ENCODE peak calls at places on chromosomes 7 and 10, in four cellular contexts. K is ascending aorta, A is AG04450, E is colonic mucosa. I is an unnamed sample.

GRCh38 chr7:157609516-157609915 is 272.7 kb downstream of the DNAJB6 start:
- DNase-seq in K (no peak), A (no peak), E (no peak), I (no peak)

GRCh38 chr10:79402951-79403350 is 42.5 kb downstream of the ZCCHC24 start:
- DNase-seq in K (no peak), A (no peak), E (no peak), I (no peak)

GRCh38 chr10:45553613-45554012 is 119.0 kb downstream of the ZFAND4 start:
- DNase-seq in K (no peak), A (no peak), E (no peak), I (no peak)

GRCh38 chr10:93762979-93763391 is 5.2 kb downstream of the LGI1 start:
- DNase-seq in K (no peak), A (no peak), E (no peak), I (no peak)

GRCh38 chr10:93818086-93818485 is 60.4 kb downstream of the LGI1 start:
- DNase-seq in K (no peak), A (no peak), E (no peak), I (peak; percentile 18)

GRCh38 chr10:100327007-100327700 is 2.9 kb downstream of the PKD2L1 start:
- DNase-seq in K (no peak), A (no peak), E (no peak), I (no peak)

GRCh38 chr7:151690597-151690996 is 170.9 kb upstream of the RHEB start:
- DNase-seq in K (no peak), A (no peak), E (no peak), I (no peak)

GRCh38 chr7:4208086-4208485 is 474.0 kb upstream of the FOXK1 start:
- DNase-seq in K (no peak), A (no peak), E (no peak), I (no peak)

GRCh38 chr7:92735707-92736106 is 100.7 kb downstream of the CDK6 start:
- DNase-seq in K (no peak), A (no peak), E (no peak), I (no peak)

GRCh38 chr7:45713669-45714520 is 139.7 kb downstream of the ADCY1 start:
- DNase-seq in K (no peak), A (no peak), E (no peak), I (no peak)

GRCh38 chr7:98613601-98614425 is 3.3 kb upstream of the NPTX2 start:
- DNase-seq in K (no peak), A (no peak), E (no peak), I (no peak)

GRCh38 chr7:77409739-77410545 is 6.2 kb downstream of the GSAP start:
- DNase-seq in K (no peak), A (peak; percentile 56), E (no peak), I (no peak)

GRCh38 chr7:76108540-76109233 is 60.8 kb downstream of the MDH2 start:
- DNase-seq in K (no peak), A (no peak), E (peak; percentile 94), I (peak; percentile 79)

GRCh38 chr10:4246881-4247358 is 461.9 kb upstream of the KLF6 start:
- DNase-seq in K (no peak), A (peak; percentile 79), E (no peak), I (no peak)

GRCh38 chr10:36182059-36182654 is 540.1 kb upstream of the FZD8 start:
- DNase-seq in K (no peak), A (no peak), E (no peak), I (no peak)

GRCh38 chr7:38660427-38661099 is 29.4 kb upstream of the AMPH start:
- DNase-seq in K (no peak), A (no peak), E (no peak), I (peak; percentile 29)

GRCh38 chr10:620417-620816 is 69.1 kb downstream of the DIP2C start:
- DNase-seq in K (no peak), A (no peak), E (no peak), I (no peak)

GRCh38 chr10:50508315-50509051 is 115.3 kb downstream of the SGMS1 start:
- DNase-seq in K (no peak), A (no peak), E (no peak), I (peak; percentile 15)
- H3K27ac ChIP-seq in K (no peak overlapping the region), A (no peak overlapping the region), E (no peak overlapping the region), I (no peak overlapping the region)

GRCh38 chr7:155343150-155343549 is 45.5 kb downstream of the INSIG1 start:
- DNase-seq in K (no peak), A (no peak), E (no peak), I (no peak)

GRCh38 chr7:155344618-155345433 is 47.1 kb downstream of the INSIG1 start:
- DNase-seq in K (no peak), A (peak; percentile 26), E (peak; percentile 79), I (peak; percentile 77)

GRCh38 chr7:155343661-155344121 is 46.0 kb downstream of the INSIG1 start:
- DNase-seq in K (no peak), A (no peak), E (no peak), I (no peak)

GRCh38 chr7:155345490-155345889 is 47.8 kb downstream of the INSIG1 start:
- DNase-seq in K (no peak), A (no peak), E (no peak), I (no peak)

DNA sequence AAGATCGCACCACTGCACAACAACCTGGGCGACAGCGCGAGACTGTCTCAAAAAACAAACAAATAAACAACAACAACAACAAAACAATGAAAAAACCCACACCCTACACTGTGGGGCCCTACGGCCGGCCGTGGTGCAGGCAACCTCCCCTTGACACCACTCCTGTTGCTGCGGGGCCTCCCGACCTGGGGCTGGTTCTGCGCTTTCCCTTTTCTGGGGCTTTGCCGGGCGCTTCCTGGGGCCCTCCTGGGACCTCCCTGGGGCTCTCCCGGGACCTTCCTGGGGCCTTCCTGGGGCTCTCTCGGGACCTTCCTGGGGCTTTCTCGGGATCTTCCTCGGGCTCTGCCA is 46.6 kb downstream of the INSIG1 start:
- DNase-seq in K (no peak), A (no peak), E (no peak), I (peak; percentile 4)
- H3K4me3 ChIP-seq in K (no peak overlapping the region), A (no peak overlapping the region), E (peak overlapping the region; percentile 36), I (no peak overlapping the region)

DNA sequence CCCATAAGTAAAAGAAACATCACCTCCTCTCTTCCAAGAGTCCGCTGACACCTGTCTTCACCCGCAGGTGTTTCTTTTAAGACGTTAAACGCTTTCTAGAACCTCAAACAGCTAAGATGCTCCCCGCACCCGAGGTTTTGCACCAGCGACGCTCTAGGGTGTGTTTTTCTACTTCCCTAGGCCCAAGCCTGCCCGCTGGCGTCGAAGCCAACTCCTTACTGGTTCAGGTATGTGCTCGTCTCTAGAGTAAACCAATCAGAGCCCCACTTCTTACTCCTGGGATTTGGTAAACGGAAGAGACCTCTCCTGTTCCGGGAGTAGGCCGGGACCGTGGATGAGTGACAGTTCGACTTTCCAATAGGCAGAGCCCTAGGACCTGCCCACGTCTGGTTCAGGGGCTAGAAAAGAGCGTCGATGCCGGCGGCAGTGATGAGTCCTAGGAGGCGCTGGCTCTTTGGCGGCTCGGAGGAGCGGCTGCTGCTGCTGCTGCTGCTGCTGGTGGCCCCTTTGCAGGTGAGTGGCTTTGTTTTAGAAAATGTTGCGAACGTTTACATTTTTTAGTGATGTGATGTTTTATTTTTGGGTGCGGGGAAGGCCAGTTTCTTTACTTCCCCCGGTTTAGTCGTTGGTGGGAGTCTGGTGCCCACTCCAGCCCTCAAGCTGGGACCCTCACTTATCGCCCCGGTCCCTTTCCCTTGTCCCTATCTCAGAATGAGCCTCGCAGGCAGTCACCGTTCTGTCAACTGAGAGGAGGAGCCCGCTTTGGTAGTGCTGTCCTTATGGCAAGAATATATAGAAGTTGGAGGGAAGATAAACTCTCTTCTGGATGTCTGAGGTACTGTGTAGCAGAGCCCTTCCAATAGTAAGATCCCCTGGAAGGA is at the start of gene BPGM:
- DNase-seq in K (peak; percentile 96), A (peak; percentile 100), E (peak; percentile 99), I (peak; percentile 99)
- TF ChIP-seq CTCF in K (no peak), A (peak; percentile 27), E (no peak), I (no peak)

GRCh38 chr10:73357821-73358220 is 843 bp downstream of the CFAP70 start:
- DNase-seq in K (no peak), A (no peak), E (no peak), I (no peak)
- H3K27ac ChIP-seq in K (no peak overlapping the region), A (no peak overlapping the region), E (no peak overlapping the region), I (peak overlapping the region; percentile 68)